ENCODE peak calls at places on chromosome 22, in nine cellular contexts. C is retinal pigment epithelial cell, B is lung, U is body of pancreas, G is BJ, E is suprapubic skin, M is testis, R is choroid plexus epithelial cell, N is lower lobe of right lung. K is an unnamed sample.

GRCh38 chr22:22103078-22103593 is 120.5 kb upstream of the TOP3B start:
- DNase-seq in C (no peak), B (no peak), U (no peak), G (no peak), E (no peak), M (no peak), R (peak), N (no peak), K (no peak)

GRCh38 chr22:48555606-48556005 is 1272.1 kb downstream of the BRD1 start:
- DNase-seq in C (no peak), B (no peak), U (no peak), G (no peak), E (no peak), M (no peak), R (no peak), N (no peak), K (no peak)

GRCh38 chr22:17580461-17581031 is 17.2 kb downstream of the SLC25A18 start:
- DNase-seq in C (no peak), B (no peak), U (no peak), G (no peak), E (no peak), M (peak), R (peak), N (no peak), K (no peak)

GRCh38 chr22:26660961-26661578 is 3.7 kb downstream of the MIAT start:
- DNase-seq in C (no peak), B (no peak), U (no peak), G (no peak), E (no peak), M (no peak), R (no peak), N (no peak), K (no peak)

GRCh38 chr22:36244522-36245391 is 5.4 kb upstream of the APOL2 start:
- DNase-seq in C (no peak), B (no peak), U (no peak), G (peak), E (no peak), M (peak), R (peak), N (no peak), K (no peak)

GRCh38 chr22:42984397-42984796 is 30.6 kb downstream of the PACSIN2 start:
- DNase-seq in C (no peak), B (no peak), U (no peak), G (no peak), E (no peak), M (no peak), R (no peak), N (no peak), K (no peak)

GRCh38 chr22:21448627-21449416 is 18.4 kb upstream of the TMEM191C start:
- DNase-seq in C (no peak), B (no peak), U (peak), G (no peak), E (peak), M (peak), R (no peak), N (peak), K (no peak)

GRCh38 chr22:43325176-43325575 is 18.0 kb downstream of the SCUBE1 start:
- DNase-seq in C (no peak), B (no peak), U (no peak), G (no peak), E (no peak), M (no peak), R (no peak), N (no peak), K (no peak)

GRCh38 chr22:48488611-48489456 is 1338.8 kb downstream of the BRD1 start:
- DNase-seq in C (no peak), B (no peak), U (no peak), G (no peak), E (peak), M (no peak), R (no peak), N (no peak), K (no peak)

GRCh38 chr22:35873426-35873825 is 155.2 kb downstream of the RBFOX2 start:
- DNase-seq in C (no peak), B (no peak), U (no peak), G (no peak), E (no peak), M (no peak), R (no peak), N (no peak), K (no peak)

GRCh38 chr22:33875316-33875715 is 45.0 kb downstream of the LARGE1 start:
- DNase-seq in C (no peak), B (no peak), U (no peak), G (no peak), E (no peak), M (no peak), R (no peak), N (no peak), K (no peak)

GRCh38 chr22:48929276-48929790 is 898.3 kb downstream of the BRD1 start:
- DNase-seq in C (no peak), B (no peak), U (no peak), G (no peak), E (no peak), M (no peak), R (no peak), N (no peak), K (no peak)

GRCh38 chr22:27312567-27313507 is 488.7 kb downstream of the MN1 start:
- DNase-seq in C (no peak), B (no peak), U (no peak), G (no peak), E (no peak), M (no peak), R (no peak), N (no peak), K (no peak)

GRCh38 chr22:38886333-38886732 is 14.3 kb upstream of the CBX6 start:
- DNase-seq in C (no peak), B (no peak), U (no peak), G (no peak), E (no peak), M (no peak), R (no peak), N (no peak), K (no peak)

GRCh38 chr22:47408409-47408808 is 646.0 kb downstream of the TBC1D22A start:
- DNase-seq in C (no peak), B (no peak), U (no peak), G (no peak), E (peak), M (no peak), R (no peak), N (no peak), K (no peak)

GRCh38 chr22:19723165-19723989 is at the start of gene GP1BB:
- DNase-seq in C (no peak), B (no peak), U (peak), G (no peak), E (no peak), M (no peak), R (peak), N (peak), K (no peak)

GRCh38 chr22:17724241-17724640 is 50.0 kb downstream of the BID start:
- DNase-seq in C (no peak), B (no peak), U (no peak), G (no peak), E (no peak), M (no peak), R (peak), N (no peak), K (no peak)

GRCh38 chr22:17257578-17257977 is 38.3 kb upstream of the ADA2 start:
- DNase-seq in C (no peak), B (no peak), U (peak), G (no peak), E (no peak), M (no peak), R (no peak), N (no peak), K (no peak)

GRCh38 chr22:21952586-21953571 is at the start of gene PPM1F:
- DNase-seq in C (no peak), B (peak), U (peak), G (peak), E (peak), M (peak), R (peak), N (peak), K (no peak)

GRCh38 chr22:37056246-37056645 is 4.7 kb downstream of the KCTD17 start:
- DNase-seq in C (no peak), B (no peak), U (no peak), G (no peak), E (no peak), M (no peak), R (no peak), N (no peak), K (no peak)

GRCh38 chr22:17874231-17874630 is 100.0 kb upstream of the BID start:
- DNase-seq in C (no peak), B (no peak), U (no peak), G (no peak), E (no peak), M (no peak), R (no peak), N (no peak), K (no peak)

GRCh38 chr22:40429481-40429880 is 59.1 kb downstream of the SGSM3 start:
- DNase-seq in C (no peak), B (no peak), U (no peak), G (no peak), E (no peak), M (no peak), R (no peak), N (no peak), K (no peak)

GRCh38 chr22:22111267-22111751 is 128.7 kb upstream of the TOP3B start:
- DNase-seq in C (peak), B (no peak), U (no peak), G (no peak), E (no peak), M (no peak), R (peak), N (no peak), K (peak)

DNA sequence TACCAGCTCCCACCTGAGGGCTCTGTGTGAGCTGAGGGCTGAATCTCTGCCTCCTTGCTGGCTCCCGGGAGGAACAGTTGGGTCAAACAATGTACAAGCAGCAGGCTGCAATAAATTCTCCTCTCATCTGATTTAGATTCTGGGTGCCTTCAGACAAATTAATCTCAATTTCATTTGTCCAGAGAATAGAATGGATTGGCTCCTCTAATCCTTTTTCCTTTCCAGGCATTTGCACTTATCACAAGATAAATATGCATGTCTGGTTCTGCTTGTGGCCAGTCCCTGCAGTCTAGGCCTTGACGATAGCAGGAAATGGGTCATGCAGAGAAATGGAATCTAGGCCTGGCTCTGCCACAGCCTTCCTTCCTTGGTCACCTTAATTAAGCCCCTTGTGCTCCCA is 28.7 kb downstream of the UPB1 start:
- DNase-seq in C (no peak), B (no peak), U (no peak), G (no peak), E (no peak), M (no peak), R (peak), N (no peak), K (no peak)
- H3K4me3 ChIP-seq in C (no peak), B (no peak), U (no peak), G (no peak), E (no peak), M (no peak), R (no peak), N (no peak), K (no peak)

DNA sequence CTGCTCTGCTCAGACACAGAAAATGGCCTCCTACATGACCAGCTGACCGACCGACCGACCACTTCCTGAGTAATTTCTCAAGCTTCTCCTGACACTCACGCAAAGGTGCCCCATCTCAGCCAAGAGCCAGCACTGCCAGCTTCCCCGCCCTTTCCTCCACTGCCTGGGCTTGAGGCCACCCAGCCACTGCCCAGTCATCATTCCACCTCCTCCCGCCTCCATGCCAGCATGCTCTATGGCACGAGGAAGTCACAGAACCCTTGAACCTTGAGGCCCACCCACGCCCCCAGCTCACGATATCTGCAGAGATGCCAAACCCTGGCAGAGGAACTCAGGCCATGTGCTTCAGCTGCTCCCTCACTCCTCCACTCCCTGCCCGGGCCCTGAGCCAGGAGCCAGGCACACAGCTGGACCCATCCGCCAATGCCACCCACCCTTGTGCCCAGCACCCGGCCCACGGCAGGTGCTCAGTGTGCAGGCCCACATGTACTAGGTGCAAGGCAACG is 14.0 kb downstream of the KIAA0930 start:
- DNase-seq in C (no peak), B (no peak), U (peak), G (no peak), E (no peak), M (peak), R (no peak), N (peak), K (no peak)
- H3K4me3 ChIP-seq in C (no peak), B (no peak), U (no peak), G (no peak), E (no peak), M (no peak), R (no peak), N (no peak), K (no peak)

DNA sequence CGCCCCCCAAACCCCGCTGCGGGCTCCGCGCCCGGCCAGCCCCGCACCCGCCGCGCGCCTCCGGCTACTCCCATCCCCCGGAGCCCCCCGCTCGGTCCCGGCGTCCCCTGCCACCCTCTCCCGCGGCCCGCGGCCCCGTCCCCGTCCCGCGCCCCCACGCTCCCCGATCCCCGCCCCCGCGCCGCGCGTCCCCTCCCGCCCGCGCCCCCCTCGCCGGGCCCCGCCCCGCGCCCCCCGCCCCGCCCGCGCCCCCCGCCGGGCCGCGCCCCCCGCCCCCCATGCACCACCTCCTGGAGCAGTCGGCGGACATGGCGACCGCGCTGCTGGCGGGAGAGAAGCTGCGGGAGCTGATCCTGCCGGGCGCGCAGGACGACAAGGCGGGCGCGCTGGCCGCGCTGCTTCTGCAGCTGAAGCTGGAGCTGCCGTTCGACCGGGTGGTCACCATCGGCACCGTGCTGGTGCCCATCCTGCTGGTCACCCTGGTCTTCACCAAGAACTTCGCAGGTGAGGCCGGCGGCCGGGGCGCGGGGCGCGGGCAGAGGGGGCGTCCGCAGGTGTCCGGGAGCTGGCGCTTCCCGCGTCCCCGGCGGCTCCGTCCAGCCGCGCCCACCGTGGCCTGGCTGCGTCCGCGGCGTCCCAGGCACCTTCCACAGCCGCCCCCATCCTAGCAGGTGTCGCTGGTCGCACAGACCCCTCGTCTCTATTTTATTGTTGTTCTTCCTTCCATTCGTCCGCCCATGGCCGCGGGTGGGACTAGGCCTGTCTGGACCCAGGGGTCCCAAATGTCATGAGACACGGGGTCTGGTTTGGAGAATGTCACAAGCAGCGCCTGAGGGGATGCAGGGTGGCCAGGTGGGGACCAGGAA is at the start of gene PANX2:
- DNase-seq in C (no peak), B (no peak), U (peak), G (no peak), E (no peak), M (no peak), R (peak), N (no peak), K (no peak)
- H3K4me3 ChIP-seq in C (peak), B (peak), U (no peak), G (peak), E (peak), M (peak), R (peak), N (peak), K (peak)

DNA sequence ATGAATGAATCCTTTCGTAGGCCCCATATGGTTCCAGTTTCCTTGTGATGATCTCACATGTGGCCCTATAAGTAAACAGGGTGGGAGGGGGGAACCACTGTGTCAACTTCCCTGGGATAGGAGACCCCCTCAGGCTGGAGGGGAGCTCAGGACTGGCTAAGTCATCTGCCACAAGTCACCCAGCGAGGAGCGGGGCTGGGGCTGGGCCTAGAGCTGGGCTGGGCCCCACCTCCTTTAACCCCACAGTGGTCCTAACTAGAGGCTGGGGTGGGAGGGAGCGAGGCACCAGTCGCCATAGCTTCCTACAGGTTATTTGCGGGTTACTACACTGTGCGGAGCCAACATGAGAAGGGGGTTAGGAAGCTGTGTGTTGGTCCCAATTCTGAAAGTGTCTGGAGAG is 4.3 kb downstream of the FBLN1 start:
- DNase-seq in C (no peak), B (no peak), U (no peak), G (no peak), E (no peak), M (no peak), R (no peak), N (no peak), K (no peak)
- H3K4me3 ChIP-seq in C (no peak), B (no peak), U (no peak), G (peak), E (peak), M (no peak), R (no peak), N (peak), K (no peak)